ENCODE peak calls at places on chromosome 16, in ten cellular contexts. S, L, D, A, K, M, R, F, B and P are unnamed samples.

GRCh38 chr16:55408656-55409055 is 70.3 kb upstream of the MMP2 start:
- DNase-seq in S (no peak), L (no peak), D (no peak), A (no peak), K (no peak), M (no peak), R (no peak), F (no peak), B (no peak), P (no peak)

GRCh38 chr16:20944861-20945390 is 44.4 kb downstream of the LYRM1 start:
- DNase-seq in S (no peak), L (no peak), D (no peak), A (no peak), K (no peak), M (no peak), R (peak), F (no peak), B (peak), P (no peak)

GRCh38 chr16:68311316-68311620 is 449 bp downstream of the PRMT7 start:
- DNase-seq in S (peak), L (no peak), D (peak), A (no peak), K (no peak), M (no peak), R (no peak), F (no peak), B (no peak), P (no peak)

GRCh38 chr16:1472974-1473373 is 1.9 kb downstream of the CLCN7 start:
- DNase-seq in S (no peak), L (no peak), D (no peak), A (no peak), K (no peak), M (no peak), R (no peak), F (no peak), B (no peak), P (no peak)

GRCh38 chr16:22098538-22099255 is 6.4 kb downstream of the VWA3A start:
- DNase-seq in S (no peak), L (peak), D (peak), A (no peak), K (peak), M (peak), R (no peak), F (no peak), B (no peak), P (no peak)

GRCh38 chr16:81767987-81768592 is 11.0 kb upstream of the PLCG2 start:
- DNase-seq in S (no peak), L (no peak), D (no peak), A (no peak), K (no peak), M (no peak), R (no peak), F (no peak), B (no peak), P (no peak)

GRCh38 chr16:68927016-68927415 is 83.7 kb downstream of the TANGO6 start:
- DNase-seq in S (no peak), L (no peak), D (no peak), A (no peak), K (no peak), M (no peak), R (no peak), F (no peak), B (no peak), P (no peak)

GRCh38 chr16:10740000-10740844 is 3.4 kb upstream of the NUBP1 start:
- DNase-seq in S (no peak), L (no peak), D (no peak), A (peak), K (no peak), M (no peak), R (no peak), F (no peak), B (no peak), P (no peak)

GRCh38 chr16:86565644-86566511 is 751 bp upstream of the FOXC2 start:
- DNase-seq in S (peak), L (no peak), D (peak), A (no peak), K (no peak), M (no peak), R (no peak), F (no peak), B (no peak), P (no peak)